ENCODE peak calls at places on chromosomes 12 and 14, in eight cellular contexts. C is NCI-H1092 treated with DMSO at 0.1 percent for 48 hours; T is activated B cell treated with CpG ODN at 0.5 μM for 24 hours; S is fibroblast of pulmonary artery; Q is activated CD4-positive, CD25-positive, alpha-beta regulatory T cell; X is M059J; D is neural crest cell; K is A549. M is an unnamed sample.

GRCh38 chr12:31629756-31630732 is 29.4 kb upstream of the ETFBKMT start:
- DNase-seq in C (no peak), T (no peak), S (peak; percentile 79), Q (no peak), X (peak; percentile 75), D (no peak), K (no peak), M (peak; percentile 60)

GRCh38 chr12:52217223-52217622 is 15.8 kb upstream of the KRT7 start:
- DNase-seq in C (no peak), T (no peak), S (no peak), Q (no peak), X (peak; percentile 50), D (no peak), K (no peak), M (peak; percentile 70)

GRCh38 chr12:65051196-65051595 is 69.9 kb downstream of the WIF1 start:
- DNase-seq in C (no peak), T (no peak), S (no peak), Q (no peak), X (no peak), D (no peak), K (no peak), M (no peak)

GRCh38 chr12:92745874-92746553 is 43.2 kb downstream of the PLEKHG7 start:
- DNase-seq in C (peak; percentile 12), T (no peak), S (peak; percentile 96), Q (no peak), X (peak; percentile 94), D (no peak), K (peak; percentile 72), M (peak; percentile 92)

GRCh38 chr14:96177766-96178377 is 26.8 kb upstream of the BDKRB2 start:
- DNase-seq in C (no peak), T (no peak), S (peak; percentile 25), Q (no peak), X (no peak), D (no peak), K (no peak), M (no peak)

GRCh38 chr12:123384994-123385376 is 1.1 kb downstream of the KMT5A start:
- DNase-seq in C (no peak), T (no peak), S (peak; percentile 77), Q (no peak), X (peak; percentile 55), D (no peak), K (peak; percentile 60), M (no peak)

GRCh38 chr12:20319374-20319773 is 49.0 kb upstream of the PDE3A start:
- DNase-seq in C (no peak), T (no peak), S (no peak), Q (no peak), X (peak; percentile 39), D (no peak), K (no peak), M (no peak)

GRCh38 chr14:24605435-24606190 is 3.9 kb downstream of the GZMH start:
- DNase-seq in C (peak; percentile 44), T (peak; percentile 48), S (peak; percentile 3), Q (peak; percentile 26), X (no peak), D (peak; percentile 9), K (peak; percentile 41), M (no peak)

GRCh38 chr14:101175731-101176534 is 272.4 kb upstream of the RTL1 start:
- DNase-seq in C (peak; percentile 33), T (no peak), S (no peak), Q (no peak), X (no peak), D (no peak), K (no peak), M (no peak)

GRCh38 chr14:80933282-80933681 is 8.3 kb downstream of the CEP128 start:
- DNase-seq in C (no peak), T (no peak), S (no peak), Q (no peak), X (no peak), D (no peak), K (no peak), M (no peak)

GRCh38 chr14:68174446-68174845 is 354.9 kb downstream of the RAD51B start:
- DNase-seq in C (no peak), T (no peak), S (no peak), Q (no peak), X (no peak), D (no peak), K (no peak), M (no peak)

GRCh38 chr14:37397941-37398215 is 197.2 kb downstream of the FOXA1 start:
- DNase-seq in C (no peak), T (no peak), S (no peak), Q (no peak), X (no peak), D (no peak), K (no peak), M (no peak)

GRCh38 chr14:89336338-89336737 is 80.7 kb downstream of the FOXN3 start:
- DNase-seq in C (no peak), T (no peak), S (no peak), Q (no peak), X (no peak), D (no peak), K (no peak), M (no peak)

GRCh38 chr12:48925218-48925871 is at the start of gene FKBP11:
- DNase-seq in C (no peak), T (peak; percentile 64), S (peak; percentile 57), Q (peak; percentile 42), X (no peak), D (peak; percentile 12), K (peak; percentile 68), M (peak; percentile 82)

GRCh38 chr14:49294736-49295135 is 291.4 kb downstream of the RPS29 start:
- DNase-seq in C (no peak), T (no peak), S (no peak), Q (no peak), X (no peak), D (no peak), K (no peak), M (no peak)